ENCODE peak calls at places on chromosomes 13 and 19, in six cellular contexts. U is neuronal stem cell, B is H9, P is IMR-90, K is mesenchymal stem cell, X is H1. D is an unnamed sample.

GRCh38 chr13:87234981-87235380 is 436.2 kb upstream of the SLITRK5 start:
- DNase-seq in U (no peak), B (no peak), P (peak), K (peak), X (no peak), D (no peak)

GRCh38 chr19:12230751-12231733 is 63.6 kb downstream of the ZNF44 start:
- DNase-seq in U (no peak), B (no peak), P (no peak), K (no peak), X (no peak), D (peak)

GRCh38 chr13:47211106-47211505 is 314.3 kb upstream of the HTR2A start:
- DNase-seq in U (no peak), B (peak), P (peak), K (peak), X (peak), D (peak)

GRCh38 chr13:109998808-109999528 is 212.6 kb upstream of the IRS2 start:
- DNase-seq in U (no peak), B (no peak), P (peak), K (peak), X (no peak), D (peak)

GRCh38 chr13:39875583-39875982 is 220.1 kb downstream of the COG6 start:
- DNase-seq in U (no peak), B (no peak), P (peak), K (no peak), X (no peak), D (no peak)

GRCh38 chr13:70755411-70755810 is 647.2 kb upstream of the KLHL1 start:
- DNase-seq in U (no peak), B (no peak), P (no peak), K (no peak), X (no peak), D (no peak)

GRCh38 chr13:88329066-88329465 is 657.9 kb downstream of the SLITRK5 start:
- DNase-seq in U (no peak), B (no peak), P (no peak), K (no peak), X (no peak), D (no peak)

GRCh38 chr13:113205428-113205931 is 3.0 kb downstream of the PCID2 start:
- DNase-seq in U (no peak), B (no peak), P (peak), K (peak), X (no peak), D (no peak)

GRCh38 chr13:93554514-93554913 is 327.9 kb downstream of the GPC6 start:
- DNase-seq in U (no peak), B (no peak), P (no peak), K (no peak), X (no peak), D (no peak)

GRCh38 chr19:35601971-35602370 is 10.6 kb upstream of the HAUS5 start:
- DNase-seq in U (no peak), B (no peak), P (no peak), K (no peak), X (no peak), D (no peak)

GRCh38 chr13:98856983-98857382 is 104.5 kb upstream of the SLC15A1 start:
- DNase-seq in U (no peak), B (no peak), P (no peak), K (no peak), X (no peak), D (no peak)

GRCh38 chr13:101545521-101545920 is 93.0 kb downstream of the ITGBL1 start:
- DNase-seq in U (no peak), B (no peak), P (peak), K (no peak), X (no peak), D (no peak)

GRCh38 chr19:8663920-8664670 is 33.7 kb downstream of the NFILZ start:
- DNase-seq in U (no peak), B (peak), P (no peak), K (no peak), X (no peak), D (peak)

DNA sequence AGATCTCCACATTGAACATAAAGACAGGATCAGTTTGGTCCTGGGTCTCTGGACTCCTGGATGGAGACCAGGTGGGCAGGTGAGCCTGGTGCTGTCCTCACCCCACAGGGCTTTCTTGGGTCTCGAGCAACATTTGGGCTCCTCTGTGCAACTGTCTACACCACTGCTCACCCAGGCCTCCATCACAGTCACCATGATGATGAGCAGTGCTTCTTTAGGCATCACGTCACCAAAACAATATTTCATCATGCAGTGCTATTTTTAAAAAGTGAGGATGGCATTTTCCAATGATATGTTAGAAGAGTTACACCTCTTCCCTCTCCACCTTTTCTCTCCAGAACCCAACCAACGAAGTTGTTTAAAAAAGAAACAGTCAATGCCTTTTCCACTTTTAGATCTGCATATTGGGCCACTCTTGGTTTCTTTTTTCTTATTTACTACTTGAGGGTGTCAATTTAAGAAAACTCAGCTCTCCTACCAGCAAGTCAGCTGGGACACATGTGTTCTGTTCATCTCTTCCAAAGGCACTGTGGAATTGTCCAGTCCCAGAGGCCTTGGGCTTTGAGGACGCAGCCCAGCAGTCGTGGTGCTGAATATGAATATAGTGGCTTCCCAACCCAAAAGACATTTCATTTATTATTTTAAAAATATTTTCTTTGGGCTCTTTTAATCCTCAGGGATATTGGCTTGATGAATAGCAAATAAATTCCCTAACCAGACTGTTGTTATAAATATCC is 405.6 kb downstream of the KCNRG start:
- DNase-seq in U (no peak), B (no peak), P (no peak), K (no peak), X (no peak), D (no peak)
- H3K9ac ChIP-seq in U (no peak), B (no peak), P (no peak), K (peak), X (no peak), D (no peak)

DNA sequence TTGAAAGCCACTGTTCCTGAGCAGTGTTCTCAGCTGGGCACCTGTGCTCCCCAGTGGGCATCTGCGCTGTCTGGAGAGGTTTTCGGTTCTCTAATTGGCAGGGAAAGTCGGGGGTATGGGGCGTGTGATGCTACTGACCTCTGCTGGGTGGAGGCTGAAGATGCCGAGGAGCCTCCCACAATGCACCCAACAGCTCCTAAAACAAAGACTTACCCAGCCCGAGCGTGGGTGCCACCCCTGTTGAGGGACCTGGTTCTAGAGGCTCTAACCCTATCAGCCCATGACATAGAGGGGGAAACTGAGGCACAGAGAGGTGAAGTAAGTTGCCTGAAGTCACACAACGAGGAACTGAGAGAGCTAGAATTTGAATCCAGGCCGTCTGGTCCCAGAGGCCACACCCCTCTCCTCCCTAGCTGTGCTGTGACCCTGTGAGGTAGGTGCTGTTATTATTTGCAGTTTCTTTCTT is 2.3 kb downstream of the SPACA4 start:
- DNase-seq in U (no peak), B (peak), P (no peak), K (no peak), X (no peak), D (peak)
- H3K27ac ChIP-seq in U (no peak), B (no peak), P (no peak), K (no peak), X (no peak), D (no peak)

DNA sequence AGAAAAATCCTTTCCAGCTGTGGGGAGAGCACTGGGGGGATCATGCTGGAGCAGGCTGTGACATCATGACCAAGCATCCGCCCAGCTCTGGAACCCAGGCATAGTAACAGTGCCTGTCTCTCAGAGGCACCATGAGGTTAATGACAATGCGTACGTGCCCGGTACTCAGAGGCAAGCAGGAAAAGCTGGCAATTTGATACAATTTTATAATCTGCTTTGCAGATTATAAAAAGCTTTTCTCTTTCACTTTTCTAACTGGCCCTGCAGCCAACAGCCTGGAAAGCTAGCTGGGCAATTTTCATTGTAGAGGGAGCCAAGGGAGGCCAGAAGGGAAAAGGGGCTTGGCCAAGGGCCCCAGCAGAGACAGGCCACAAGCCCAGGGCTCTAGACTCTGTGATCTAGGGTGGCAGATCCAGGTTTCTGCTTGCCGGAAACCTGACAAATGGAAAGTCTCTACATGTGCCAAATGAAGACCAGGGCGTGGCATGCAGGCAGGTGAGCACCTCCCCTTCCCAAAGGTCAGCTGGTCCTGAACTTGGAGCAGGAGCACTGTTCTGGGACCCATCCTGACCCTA is 22.7 kb downstream of the VRK3 start:
- DNase-seq in U (no peak), B (no peak), P (no peak), K (no peak), X (no peak), D (no peak)
- H4K91ac ChIP-seq in U (no peak), B (no peak), P (no peak), K (no peak), X (no peak), D (no peak)

DNA sequence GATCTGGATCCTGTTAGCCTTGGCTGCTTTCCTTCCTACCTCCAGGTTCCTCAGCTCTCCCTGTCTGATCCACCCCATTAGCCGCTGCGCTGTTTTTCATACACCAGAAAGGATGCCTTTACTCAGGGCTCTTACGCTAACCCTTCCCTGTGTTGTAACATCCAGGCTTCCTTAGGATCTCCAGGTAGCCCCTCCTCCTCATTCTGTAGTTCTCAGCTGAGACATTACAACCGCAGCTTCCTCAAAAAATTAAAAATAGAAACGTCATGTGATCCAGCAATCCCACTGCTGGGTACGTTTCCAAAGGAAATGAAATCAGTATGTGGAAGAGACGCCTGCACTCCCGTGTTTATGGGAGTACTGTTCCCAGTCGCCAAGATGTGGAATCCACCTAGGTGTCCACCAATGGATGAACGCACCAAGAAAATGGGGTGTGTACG is 18.4 kb upstream of the MYADM start:
- DNase-seq in U (no peak), B (no peak), P (peak), K (peak), X (no peak), D (no peak)
- H3K9ac ChIP-seq in U (no peak), B (no peak), P (no peak), K (peak), X (no peak), D (no peak)

GRCh38 chr19:4983346-4984105 is 14.6 kb downstream of the KDM4B start:
- DNase-seq in U (no peak), B (no peak), P (no peak), K (no peak), X (no peak), D (no peak)
- H3K27ac ChIP-seq in U (no peak), B (no peak), P (no peak), K (no peak), X (no peak), D (no peak)

DNA sequence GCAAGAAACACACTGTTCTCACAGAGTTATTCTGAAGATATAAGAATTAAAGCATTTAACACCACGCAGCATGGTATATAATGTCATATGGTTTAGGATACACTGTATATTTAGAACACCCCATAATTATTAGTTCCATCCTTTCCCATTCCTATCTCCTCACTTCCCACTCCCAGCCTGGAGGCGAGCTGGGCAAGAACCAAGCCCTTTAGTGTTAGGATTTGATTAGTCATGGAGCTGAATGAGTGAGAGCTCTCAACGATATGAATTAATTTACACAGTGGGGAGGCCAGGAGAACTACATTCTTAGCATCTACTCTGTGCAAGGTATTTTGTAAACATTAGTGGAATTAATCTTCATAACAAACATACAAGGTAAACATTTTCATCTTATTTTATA is 934.3 kb downstream of the DIAPH3 start:
- DNase-seq in U (no peak), B (no peak), P (no peak), K (no peak), X (no peak), D (no peak)
- H4K91ac ChIP-seq in U (no peak), B (no peak), P (no peak), K (no peak), X (no peak), D (no peak)